ENCODE peak calls at places on chromosomes 1 and 21, in nine cellular contexts. X is activated T-helper 2 cell treated with anti-CD3 and anti-CD28 coated beads, Interferon-gamma antibody, Interleukin-2, Interleukin-4, amounts not matched to agents 10 μg/mL and 5 μg/mL and 100 μg/mL, durations not matched to agents 14 hours and 24 hours and 36 hours; J is NCI-H1092; H is hypothalamus; D is C1 segment of cervical spinal cord; G is naive thymus-derived CD8-positive, alpha-beta T cell; B is LHCN-M2; P is keratinocyte; F is AG09319. A is an unnamed sample.

GRCh38 chr1:54220004-54220811 is 20.2 kb downstream of the MRPL37 start:
- DNase-seq in X (no peak), J (no peak), H (peak), D (no peak), G (no peak), B (peak), P (no peak), F (peak), A (no peak)

GRCh38 chr1:182575540-182576149 is 13.4 kb downstream of the RNASEL start:
- DNase-seq in X (no peak), J (no peak), H (no peak), D (no peak), G (no peak), B (peak), P (no peak), F (peak), A (peak)

GRCh38 chr21:33396966-33397365 is 6.2 kb upstream of the IFNGR2 start:
- DNase-seq in X (no peak), J (no peak), H (no peak), D (no peak), G (no peak), B (peak), P (no peak), F (no peak), A (no peak)

GRCh38 chr1:156103521-156103947 is 11.0 kb upstream of the LMNA start:
- DNase-seq in X (no peak), J (no peak), H (no peak), D (no peak), G (no peak), B (no peak), P (no peak), F (no peak), A (no peak)

GRCh38 chr1:116503535-116504307 is 67.1 kb downstream of the CD58 start:
- DNase-seq in X (no peak), J (no peak), H (no peak), D (no peak), G (no peak), B (no peak), P (no peak), F (no peak), A (no peak)

GRCh38 chr1:96979287-96979686 is 257.7 kb downstream of the PTBP2 start:
- DNase-seq in X (no peak), J (no peak), H (no peak), D (no peak), G (no peak), B (no peak), P (no peak), F (no peak), A (no peak)

GRCh38 chr1:242146640-242147039 is 147.7 kb upstream of the MAP1LC3C start:
- DNase-seq in X (no peak), J (no peak), H (no peak), D (no peak), G (no peak), B (peak), P (no peak), F (no peak), A (no peak)

GRCh38 chr1:84971957-84972356 is 25.0 kb downstream of the MCOLN2 start:
- DNase-seq in X (no peak), J (no peak), H (no peak), D (no peak), G (no peak), B (no peak), P (no peak), F (no peak), A (no peak)

GRCh38 chr1:235304549-235305451 is 23.2 kb downstream of the ARID4B start:
- DNase-seq in X (no peak), J (no peak), H (no peak), D (no peak), G (no peak), B (no peak), P (no peak), F (no peak), A (no peak)

GRCh38 chr1:216461466-216461865 is 38.2 kb upstream of the USH2A start:
- DNase-seq in X (no peak), J (no peak), H (no peak), D (no peak), G (no peak), B (no peak), P (no peak), F (no peak), A (no peak)

GRCh38 chr1:38009088-38009840 is 3.3 kb upstream of the UTP11 start:
- DNase-seq in X (peak), J (no peak), H (no peak), D (no peak), G (peak), B (peak), P (no peak), F (no peak), A (peak)

GRCh38 chr1:244653439-244654283 is 735 bp downstream of the DESI2 start:
- DNase-seq in X (no peak), J (no peak), H (no peak), D (no peak), G (no peak), B (no peak), P (no peak), F (no peak), A (peak)

GRCh38 chr1:234605983-234606730 is 3.8 kb downstream of the IRF2BP2 start:
- DNase-seq in X (no peak), J (peak), H (no peak), D (no peak), G (peak), B (peak), P (no peak), F (no peak), A (peak)

GRCh38 chr1:20575544-20576056 is 13.3 kb upstream of the CDA start:
- DNase-seq in X (no peak), J (no peak), H (no peak), D (no peak), G (no peak), B (no peak), P (no peak), F (no peak), A (no peak)

GRCh38 chr1:245687636-245688535 is 533.1 kb downstream of the KIF26B start:
- DNase-seq in X (no peak), J (no peak), H (no peak), D (no peak), G (no peak), B (peak), P (no peak), F (no peak), A (no peak)

A was measured in ELR.